ENCODE peak calls at places on chromosomes 3 and 15, in four cellular contexts. V is left ventricle myocardium inferior, Q is HCT116, P is tibial artery. Z is an unnamed sample.

GRCh38 chr3:49399467-49399866 is 12.3 kb downstream of the RHOA start:
- DNase-seq in V (no peak), P (no peak), Q (no peak), Z (no peak)

GRCh38 chr15:90553248-90553745 is 23.6 kb downstream of the CRTC3 start:
- DNase-seq in P (no peak), Q (no peak), V (no peak), Z (peak)

GRCh38 chr3:171950373-171950772 is 89.0 kb upstream of the FNDC3B start:
- DNase-seq in V (no peak), P (no peak), Q (peak), Z (peak)

GRCh38 chr15:30990451-30991300 is 752 bp downstream of the MTMR10 start:
- DNase-seq in V (no peak), P (no peak), Q (no peak), Z (peak)

GRCh38 chr3:143830063-143830462 is 18.2 kb downstream of the SLC9A9 start:
- DNase-seq in P (no peak), Q (no peak), V (no peak), Z (no peak)

GRCh38 chr3:45171283-45171682 is 25.1 kb upstream of the CDCP1 start:
- DNase-seq in V (no peak), P (no peak), Q (no peak), Z (no peak)

GRCh38 chr3:63523100-63523499 is 129.4 kb upstream of the SNTN start:
- DNase-seq in Q (peak), V (no peak), P (no peak), Z (no peak)

GRCh38 chr3:197017003-197017402 is 12.6 kb downstream of the MELTF start:
- DNase-seq in P (no peak), Q (no peak), V (no peak), Z (no peak)

GRCh38 chr15:78148392-78149067 is 632 bp upstream of the IDH3A start:
- DNase-seq in Q (no peak), V (no peak), P (no peak), Z (no peak)

GRCh38 chr15:88470625-88471372 is 3.3 kb downstream of the MRPS11 start:
- DNase-seq in V (no peak), P (no peak), Q (no peak), Z (no peak)
- TF ChIP-seq CTCF in V (no peak), P (no peak), Q (no peak), Z (no peak)

GRCh38 chr15:74395319-74396145 is 28.1 kb upstream of the CYP11A1 start:
- DNase-seq in P (no peak), Q (no peak), V (no peak), Z (no peak)
- H3K4me3 ChIP-seq in P (no peak), Q (peak), V (no peak), Z (no peak)

DNA sequence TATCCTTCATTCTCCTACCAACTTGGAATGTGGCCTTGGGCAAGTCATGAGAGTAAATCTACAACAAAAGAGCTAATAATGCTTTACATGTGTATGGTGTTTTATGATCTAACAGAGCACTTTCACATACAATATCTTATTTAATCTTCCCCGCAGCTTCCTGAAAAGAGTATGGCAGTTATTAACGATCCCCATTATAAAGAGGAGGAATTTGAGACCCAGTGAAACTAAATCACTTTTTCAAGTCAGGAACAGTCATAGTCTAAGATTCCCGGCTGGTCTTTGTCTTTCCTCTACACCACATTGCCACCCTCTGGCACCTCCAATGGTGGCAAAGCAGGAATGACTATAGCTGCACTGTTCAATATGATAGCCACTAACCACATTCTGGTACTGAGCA is 69.7 kb upstream of the CMSS1 start:
- DNase-seq in P (no peak), V (no peak), Q (peak), Z (peak)
- TF ChIP-seq CTCF in P (peak), V (peak), Q (peak), Z (peak)

GRCh38 chr15:62726461-62726860 is 316.1 kb upstream of the TPM1 start:
- DNase-seq in Q (no peak), V (no peak), P (no peak), Z (no peak)

GRCh38 chr15:62727501-62727900 is 315.0 kb upstream of the TPM1 start:
- DNase-seq in Q (no peak), P (no peak), V (no peak), Z (no peak)

GRCh38 chr15:62734706-62735105 is 307.8 kb upstream of the TPM1 start:
- DNase-seq in P (no peak), Q (no peak), V (no peak), Z (no peak)

GRCh38 chr15:62732078-62732477 is 310.5 kb upstream of the TPM1 start:
- DNase-seq in V (no peak), P (no peak), Q (no peak), Z (peak)

DNA sequence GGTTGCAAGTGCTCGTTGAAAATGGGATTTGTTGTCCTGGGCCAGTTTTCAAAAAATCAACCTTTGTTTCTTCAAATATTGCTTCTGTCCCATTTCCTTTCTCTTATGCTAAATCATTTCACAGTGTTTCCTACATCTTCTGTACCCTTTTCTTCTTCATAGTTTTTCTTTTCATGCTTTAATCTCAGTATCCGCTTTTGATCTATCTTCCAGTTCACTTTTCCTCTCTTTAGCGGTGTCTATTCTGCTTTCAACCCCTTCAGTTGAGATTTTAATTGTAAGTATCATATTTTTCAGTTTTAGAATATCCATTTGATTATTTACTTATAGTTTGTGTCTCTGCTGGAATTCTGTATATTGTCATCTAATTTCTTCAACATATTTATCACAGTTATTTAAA is 311.7 kb upstream of the TPM1 start:
- DNase-seq in Q (no peak), V (no peak), P (no peak), Z (no peak)
- H3K4me3 ChIP-seq in Q (no peak), V (no peak), P (no peak), Z (no peak)

GRCh38 chr3:4355401-4356224 is 52.4 kb downstream of the SETMAR start:
- DNase-seq in Q (no peak), P (no peak), V (peak), Z (peak)

GRCh38 chr3:4356225-4356540 is 53.0 kb downstream of the SETMAR start:
- DNase-seq in P (no peak), V (no peak), Q (no peak), Z (no peak)

GRCh38 chr3:4351872-4352271 is 48.7 kb downstream of the SETMAR start:
- DNase-seq in V (no peak), Q (no peak), P (no peak), Z (no peak)

GRCh38 chr3:4350789-4351163 is 47.6 kb downstream of the SETMAR start:
- DNase-seq in V (no peak), P (no peak), Q (peak), Z (peak)

DNA sequence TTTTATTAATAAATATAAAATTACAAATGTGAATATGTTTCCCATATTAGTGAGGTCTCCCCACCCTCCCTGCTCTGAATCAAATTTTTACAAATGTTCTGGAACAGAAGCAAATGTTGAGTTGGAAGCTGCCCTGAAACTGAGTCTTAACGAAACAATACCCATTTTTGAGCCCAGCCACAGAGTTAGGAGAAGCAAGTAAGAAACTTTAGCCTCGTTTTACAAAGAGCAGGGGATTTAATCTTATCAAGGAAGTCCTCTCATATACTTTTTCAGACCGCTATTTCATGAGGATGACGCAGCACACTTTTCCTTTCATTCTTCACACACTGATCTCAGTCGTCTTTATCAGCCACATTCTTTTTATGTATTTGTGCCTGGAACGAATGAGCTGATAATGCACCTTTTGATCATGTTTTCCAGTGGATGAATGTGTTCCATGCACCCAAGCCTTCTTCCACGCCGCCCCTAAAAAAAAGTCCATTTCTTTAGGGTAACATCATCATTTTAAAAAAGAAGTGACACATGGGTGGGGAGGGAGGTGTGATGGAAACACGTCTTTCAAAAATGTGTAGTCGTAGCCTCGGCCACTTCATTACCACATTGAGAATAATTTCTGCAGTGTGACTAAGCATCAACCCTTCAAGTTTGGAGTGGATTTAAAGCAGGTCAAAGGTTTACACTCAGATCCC is 48.1 kb downstream of the SETMAR start:
- DNase-seq in Q (no peak), P (no peak), V (no peak), Z (peak)
- TF ChIP-seq CTCF in Q (no peak), P (no peak), V (no peak), Z (no peak)

DNA sequence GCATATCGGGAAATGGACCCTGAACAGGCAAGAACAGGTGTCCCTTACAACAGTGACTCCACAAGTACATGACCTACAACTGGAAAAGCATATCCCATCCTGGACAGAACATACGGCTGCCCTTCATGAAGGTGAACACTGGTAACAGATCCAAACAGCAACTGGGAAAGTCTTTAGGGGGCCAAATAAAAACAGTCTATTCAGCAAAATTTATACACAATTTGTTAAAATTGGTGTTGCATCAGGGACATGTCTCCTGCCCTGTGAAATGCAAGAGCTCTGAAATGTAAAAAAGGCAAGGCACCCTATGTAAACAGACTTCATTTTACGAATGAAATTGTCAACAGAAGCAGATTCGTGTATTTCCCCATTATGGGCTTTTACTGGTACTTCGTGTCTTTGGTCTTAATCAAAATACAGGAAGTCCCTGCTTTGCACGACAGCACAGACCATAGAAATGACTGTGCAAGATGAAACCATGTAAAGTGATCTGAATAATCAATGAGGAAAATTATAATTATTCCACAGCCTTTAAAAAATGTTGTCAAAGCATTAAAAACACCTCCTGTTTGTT is 127.3 kb upstream of the THBS1 start:
- DNase-seq in V (no peak), P (no peak), Q (no peak), Z (no peak)
- H3K4me3 ChIP-seq in V (no peak), P (no peak), Q (no peak), Z (no peak)

GRCh38 chr15:86481720-86482119 is 402.0 kb downstream of the AGBL1 start:
- DNase-seq in P (no peak), Q (no peak), V (no peak), Z (no peak)
- TF ChIP-seq CTCF in P (no peak), Q (no peak), V (no peak), Z (no peak)

DNA sequence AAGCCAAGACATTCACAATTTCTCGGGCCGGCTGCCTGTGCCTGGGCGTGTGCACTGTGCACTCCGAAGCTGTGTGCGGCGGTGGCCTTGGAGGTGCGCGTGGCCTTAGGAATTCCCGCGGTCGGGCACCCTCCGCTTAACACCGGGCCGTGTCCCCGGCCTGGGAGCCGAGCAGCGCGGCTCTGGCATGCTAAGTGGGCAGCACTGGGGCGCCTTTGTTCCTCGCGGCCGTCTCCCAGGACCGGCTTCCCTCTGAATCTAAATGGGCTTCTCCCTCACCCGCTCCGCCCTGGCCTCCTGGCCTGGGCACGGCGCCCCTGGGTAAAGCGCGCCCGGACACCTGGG is 498 bp upstream of the ARNT2 start:
- DNase-seq in P (no peak), Q (no peak), V (peak), Z (no peak)
- H3K4me3 ChIP-seq in P (peak), Q (peak), V (peak), Z (no peak)